ENCODE peak calls at places on chromosomes 12 and 14, in four cellular contexts. L is IMR-90, S is SK-N-SH, T is endodermal cell. V is an unnamed sample. For H3K36me3, the result is how much of the 10 kb centered on the place peaks cover.

GRCh38 chr12:9332564-9332963 is 124.4 kb upstream of the PZP start:
- DNase-seq in T (no peak), L (no peak), S (no peak), V (no peak)

GRCh38 chr12:119807380-119807779 is 69.7 kb downstream of the CIT start:
- DNase-seq in L (no peak), T (no peak), S (no peak), V (no peak)

GRCh38 chr14:25833341-25834121 is 764.3 kb downstream of the NOVA1 start:
- DNase-seq in S (peak), L (no peak), T (peak), V (no peak)

GRCh38 chr12:12081836-12082497 is 11.2 kb downstream of the BCL2L14 start:
- DNase-seq in T (peak), S (peak), L (peak), V (peak)

GRCh38 chr12:110403975-110404675 is 617 bp upstream of the ANAPC7 start:
- DNase-seq in S (peak), L (peak), T (peak), V (no peak)

GRCh38 chr14:90903101-90903500 is 86.9 kb upstream of the TTC7B start:
- DNase-seq in L (peak), S (peak), T (peak), V (peak)

GRCh38 chr12:127539499-127539898 is 727.5 kb upstream of the TMEM132C start:
- DNase-seq in S (peak), L (no peak), T (no peak), V (no peak)

GRCh38 chr12:33253123-33253522 is 186.5 kb downstream of the SYT10 start:
- DNase-seq in S (no peak), L (no peak), T (no peak), V (no peak)

GRCh38 chr12:103571286-103571685 is 15.8 kb upstream of the STAB2 start:
- DNase-seq in L (no peak), S (peak), T (peak), V (no peak)

GRCh38 chr12:40473979-40474378 is 218.3 kb upstream of the CNTN1 start:
- DNase-seq in S (no peak), L (no peak), T (peak), V (no peak)

GRCh38 chr12:131380961-131381705 is 329.8 kb upstream of the SFSWAP start:
- DNase-seq in L (no peak), S (peak), T (peak), V (no peak)

GRCh38 chr12:46402451-46402850 is 29.9 kb upstream of the SLC38A2 start:
- DNase-seq in L (peak), S (no peak), T (no peak), V (no peak)

GRCh38 chr12:65925626-65926025 is 101.3 kb downstream of the HMGA2 start:
- DNase-seq in T (no peak), L (no peak), S (no peak), V (no peak)

GRCh38 chr14:65251213-65251612 is 148.9 kb upstream of the MAX start:
- DNase-seq in L (peak), S (no peak), T (no peak), V (no peak)

GRCh38 chr12:57754411-57755193 is at the start of gene MARCHF9:
- DNase-seq in S (peak), L (no peak), T (peak), V (no peak)

GRCh38 chr12:112393328-112393727 is 11.1 kb upstream of the HECTD4 start:
- DNase-seq in T (peak), S (no peak), L (no peak), V (no peak)

GRCh38 chr12:11630046-11630706 is 19.3 kb upstream of the ETV6 start:
- DNase-seq in L (no peak), S (peak), T (no peak), V (no peak)

GRCh38 chr12:46835785-46836184 is 10.0 kb upstream of the SLC38A4 start:
- DNase-seq in T (no peak), S (no peak), L (no peak), V (no peak)

GRCh38 chr12:123050331-123050809 is 69.9 kb downstream of the ARL6IP4 start:
- DNase-seq in T (no peak), S (no peak), L (peak), V (no peak)

DNA sequence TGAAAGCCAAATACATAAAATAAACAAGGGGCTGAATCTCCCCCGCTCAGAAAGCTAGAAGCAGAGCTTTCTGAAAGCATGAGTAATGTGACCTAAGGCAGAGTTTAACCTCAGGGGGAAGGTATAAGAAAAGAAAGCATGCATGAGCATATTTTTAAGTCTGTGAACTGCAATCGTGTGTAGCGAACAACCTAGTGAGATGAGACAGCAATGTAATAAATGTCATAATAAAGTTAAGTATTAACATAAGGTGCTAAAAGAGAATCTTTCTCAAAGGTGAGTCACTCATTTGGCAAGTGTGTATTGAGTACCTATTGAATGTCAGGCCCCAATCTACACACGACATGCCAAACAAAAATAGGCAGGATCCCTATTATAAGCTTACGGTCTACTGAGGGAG is 14.2 kb upstream of the WDR20 start:
- DNase-seq in L (no peak), T (no peak), S (no peak), V (no peak)
- H3K9ac ChIP-seq in L (no peak), T (no peak), S (no peak), V (peak)

DNA sequence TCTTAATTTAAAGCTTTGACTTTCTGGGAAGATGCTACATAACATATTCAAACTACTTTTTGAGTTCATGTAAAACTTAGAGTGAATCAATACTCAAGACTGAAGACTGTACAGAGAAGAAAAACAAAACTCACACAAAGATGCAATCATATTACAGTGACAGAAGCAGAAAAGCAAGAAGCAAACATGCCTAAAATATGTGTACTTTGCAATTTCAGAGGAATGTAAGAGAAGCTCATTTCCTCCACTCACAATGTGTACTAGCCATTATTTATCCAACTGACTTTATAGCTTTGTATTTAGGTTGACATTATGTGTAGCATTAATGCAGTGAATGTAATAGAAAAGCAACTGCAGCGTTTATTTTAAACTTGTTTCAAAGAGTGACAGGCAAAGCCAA is 88.0 kb upstream of the PAWR start:
- DNase-seq in S (no peak), T (no peak), L (peak), V (no peak)
- H3K36me3 ChIP-seq in S (half or more), T (half or more), L (under half), V (under half)

GRCh38 chr12:6450091-6450868 is 1.6 kb upstream of the TAPBPL start:
- DNase-seq in S (no peak), T (peak), L (no peak), V (no peak)
- H3K27ac ChIP-seq in S (no peak), T (peak), L (peak), V (no peak)

GRCh38 chr14:103382375-103382774 is 2.8 kb upstream of the MARK3 start:
- DNase-seq in T (no peak), L (peak), S (no peak), V (peak)

GRCh38 chr14:103377522-103378041 is 7.6 kb upstream of the MARK3 start:
- DNase-seq in T (no peak), L (no peak), S (no peak), V (no peak)

GRCh38 chr14:103374121-103374520 is 11.1 kb upstream of the MARK3 start:
- DNase-seq in L (no peak), S (peak), T (no peak), V (no peak)

GRCh38 chr14:103380719-103381377 is 4.4 kb upstream of the MARK3 start:
- DNase-seq in S (no peak), T (no peak), L (no peak), V (no peak)

GRCh38 chr14:103378042-103378854 is 7.0 kb upstream of the MARK3 start:
- DNase-seq in S (no peak), T (no peak), L (no peak), V (no peak)
- H3K9ac ChIP-seq in S (no peak), T (no peak), L (no peak), V (no peak)

DNA sequence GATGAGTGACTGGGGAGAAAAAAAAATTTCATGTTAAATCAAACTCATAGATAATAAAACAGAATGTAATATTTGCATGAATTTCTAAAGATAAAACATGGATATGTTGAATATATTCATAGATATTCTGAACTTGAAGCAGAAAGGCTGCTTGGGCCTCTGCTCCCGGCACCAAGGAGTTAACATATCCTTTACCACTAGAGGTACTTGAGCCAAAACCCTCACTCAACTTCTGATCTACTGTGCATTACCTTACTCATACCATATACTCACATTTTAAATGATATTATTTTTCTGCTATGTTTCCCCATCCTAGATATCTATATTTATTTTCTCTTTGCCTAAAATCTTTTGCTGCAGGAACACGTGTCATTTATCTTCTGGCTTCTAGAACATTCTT is 14.9 kb downstream of the AREL1 start:
- DNase-seq in S (no peak), L (no peak), T (no peak), V (no peak)
- H3K36me3 ChIP-seq in S (half or more), L (under half), T (under half), V (under half)

DNA sequence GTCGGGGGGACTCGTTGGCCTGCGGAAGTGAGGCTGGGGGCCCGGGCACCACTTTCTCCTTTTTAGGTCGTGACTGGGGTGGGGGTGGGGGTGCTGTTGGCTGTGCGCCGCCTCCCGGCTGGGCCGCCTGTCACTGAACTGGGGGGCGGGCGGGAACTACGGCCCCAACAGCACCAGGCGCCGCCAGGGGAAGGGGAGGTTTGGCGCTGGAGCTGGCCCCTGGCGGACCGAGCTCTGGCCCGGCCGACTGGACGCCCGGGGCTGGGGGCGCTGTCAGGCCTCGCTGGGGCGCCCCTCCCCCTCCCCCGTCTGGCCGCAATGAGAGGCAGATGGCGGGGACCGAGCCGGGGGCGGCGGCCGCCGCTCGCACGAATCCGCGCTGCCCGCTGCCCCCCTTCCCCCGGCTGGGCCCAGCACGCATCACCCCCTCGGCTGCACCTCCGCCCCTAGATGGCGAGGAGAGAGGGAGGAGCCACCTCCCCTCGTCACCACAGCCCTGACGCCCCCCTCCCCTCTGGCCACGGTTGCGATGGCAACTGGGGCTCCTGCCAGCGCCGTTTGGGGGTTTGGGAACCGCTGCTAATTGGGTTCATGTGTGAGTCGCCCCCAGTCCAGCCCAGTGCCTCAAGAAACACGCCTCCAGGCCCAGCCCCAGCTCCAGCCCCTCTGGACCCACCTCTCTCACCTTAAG is 723 bp downstream of the NFATC4 start:
- DNase-seq in T (peak), L (peak), S (peak), V (no peak)
- H3K27ac ChIP-seq in T (peak), L (peak), S (peak), V (peak)

V was measured in SK-N-MC.